ENCODE peak calls at places on chromosomes 1 and 21, in seven cellular contexts. One of them, this sample, is unnamed.

GRCh38 chr1:52141513-52142219 is at the start of gene ZFYVE9:
- DNase-seq in retina: peak
- DNase-seq in fibroblast of mammary gland: peak
- DNase-seq in K562: peak
- DNase-seq in breast epithelium: peak
- DNase-seq in stimulated activated CD4-positive, alpha-beta T cell treated with anti-CD3 and anti-CD28 coated beads, Interleukin-1b, Interleukin-23, amount 100 ng/mL, for 24 hours: peak
- DNase-seq in SHP77: peak
- DNase-seq in this sample: peak

GRCh38 chr1:240611619-240612490 is at the start of gene GREM2:
- DNase-seq in K562: no peak
- DNase-seq in fibroblast of mammary gland: peak
- DNase-seq in breast epithelium: peak
- DNase-seq in retina: peak
- DNase-seq in stimulated activated CD4-positive, alpha-beta T cell treated with anti-CD3 and anti-CD28 coated beads, Interleukin-1b, Interleukin-23, amount 100 ng/mL, for 24 hours: no peak
- DNase-seq in SHP77: peak
- DNase-seq in this sample: peak

GRCh38 chr1:170321113-170321512 is 175.4 kb downstream of the NTMT2 start:
- DNase-seq in SHP77: no peak
- DNase-seq in fibroblast of mammary gland: no peak
- DNase-seq in stimulated activated CD4-positive, alpha-beta T cell treated with anti-CD3 and anti-CD28 coated beads, Interleukin-1b, Interleukin-23, amount 100 ng/mL, for 24 hours: no peak
- DNase-seq in breast epithelium: no peak
- DNase-seq in K562: no peak
- DNase-seq in retina: no peak
- DNase-seq in this sample: no peak

GRCh38 chr1:26171084-26172072 is at the start of gene ZNF593OS:
- DNase-seq in K562: no peak
- DNase-seq in breast epithelium: no peak
- DNase-seq in stimulated activated CD4-positive, alpha-beta T cell treated with anti-CD3 and anti-CD28 coated beads, Interleukin-1b, Interleukin-23, amount 100 ng/mL, for 24 hours: no peak
- DNase-seq in SHP77: no peak
- DNase-seq in fibroblast of mammary gland: no peak
- DNase-seq in retina: peak
- DNase-seq in this sample: peak

GRCh38 chr1:121519042-121519755 is 334.4 kb downstream of the SRGAP2C start:
- DNase-seq in fibroblast of mammary gland: no peak
- DNase-seq in K562: peak
- DNase-seq in retina: peak
- DNase-seq in breast epithelium: no peak
- DNase-seq in SHP77: peak
- DNase-seq in stimulated activated CD4-positive, alpha-beta T cell treated with anti-CD3 and anti-CD28 coated beads, Interleukin-1b, Interleukin-23, amount 100 ng/mL, for 24 hours: peak
- DNase-seq in this sample: no peak

GRCh38 chr21:46060596-46061061 is 37.3 kb upstream of the COL6A2 start:
- DNase-seq in breast epithelium: no peak
- DNase-seq in K562: no peak
- DNase-seq in SHP77: no peak
- DNase-seq in stimulated activated CD4-positive, alpha-beta T cell treated with anti-CD3 and anti-CD28 coated beads, Interleukin-1b, Interleukin-23, amount 100 ng/mL, for 24 hours: no peak
- DNase-seq in retina: no peak
- DNase-seq in fibroblast of mammary gland: peak
- DNase-seq in this sample: no peak

GRCh38 chr1:222382171-222382570 is 165.7 kb downstream of the HHIPL2 start:
- DNase-seq in SHP77: no peak
- DNase-seq in fibroblast of mammary gland: no peak
- DNase-seq in stimulated activated CD4-positive, alpha-beta T cell treated with anti-CD3 and anti-CD28 coated beads, Interleukin-1b, Interleukin-23, amount 100 ng/mL, for 24 hours: no peak
- DNase-seq in retina: no peak
- DNase-seq in K562: no peak
- DNase-seq in breast epithelium: no peak
- DNase-seq in this sample: no peak

GRCh38 chr1:225520587-225521227 is 92.9 kb upstream of the LBR start:
- DNase-seq in retina: no peak
- DNase-seq in SHP77: no peak
- DNase-seq in K562: no peak
- DNase-seq in fibroblast of mammary gland: no peak
- DNase-seq in stimulated activated CD4-positive, alpha-beta T cell treated with anti-CD3 and anti-CD28 coated beads, Interleukin-1b, Interleukin-23, amount 100 ng/mL, for 24 hours: no peak
- DNase-seq in breast epithelium: no peak
- DNase-seq in this sample: no peak

GRCh38 chr1:25042331-25042730 is 112.3 kb upstream of the RUNX3 start:
- DNase-seq in retina: no peak
- DNase-seq in breast epithelium: no peak
- DNase-seq in K562: no peak
- DNase-seq in stimulated activated CD4-positive, alpha-beta T cell treated with anti-CD3 and anti-CD28 coated beads, Interleukin-1b, Interleukin-23, amount 100 ng/mL, for 24 hours: no peak
- DNase-seq in SHP77: no peak
- DNase-seq in fibroblast of mammary gland: no peak
- DNase-seq in this sample: no peak

GRCh38 chr1:228782662-228783414 is 47.6 kb downstream of the RHOU start:
- DNase-seq in fibroblast of mammary gland: peak
- DNase-seq in stimulated activated CD4-positive, alpha-beta T cell treated with anti-CD3 and anti-CD28 coated beads, Interleukin-1b, Interleukin-23, amount 100 ng/mL, for 24 hours: no peak
- DNase-seq in breast epithelium: no peak
- DNase-seq in K562: no peak
- DNase-seq in retina: no peak
- DNase-seq in SHP77: no peak
- DNase-seq in this sample: no peak

GRCh38 chr1:8370046-8370881 is 52.4 kb downstream of the SLC45A1 start:
- DNase-seq in breast epithelium: peak
- DNase-seq in SHP77: no peak
- DNase-seq in fibroblast of mammary gland: no peak
- DNase-seq in retina: peak
- DNase-seq in K562: no peak
- DNase-seq in stimulated activated CD4-positive, alpha-beta T cell treated with anti-CD3 and anti-CD28 coated beads, Interleukin-1b, Interleukin-23, amount 100 ng/mL, for 24 hours: no peak
- DNase-seq in this sample: no peak

GRCh38 chr21:35465750-35466149 is 416.6 kb upstream of the RUNX1 start:
- DNase-seq in breast epithelium: no peak
- DNase-seq in retina: no peak
- DNase-seq in stimulated activated CD4-positive, alpha-beta T cell treated with anti-CD3 and anti-CD28 coated beads, Interleukin-1b, Interleukin-23, amount 100 ng/mL, for 24 hours: no peak
- DNase-seq in SHP77: no peak
- DNase-seq in fibroblast of mammary gland: no peak
- DNase-seq in K562: no peak
- DNase-seq in this sample: no peak

GRCh38 chr1:229563241-229563640 is 4.7 kb upstream of the ABCB10 start:
- DNase-seq in SHP77: no peak
- DNase-seq in stimulated activated CD4-positive, alpha-beta T cell treated with anti-CD3 and anti-CD28 coated beads, Interleukin-1b, Interleukin-23, amount 100 ng/mL, for 24 hours: no peak
- DNase-seq in breast epithelium: no peak
- DNase-seq in fibroblast of mammary gland: no peak
- DNase-seq in retina: no peak
- DNase-seq in K562: no peak
- DNase-seq in this sample: no peak

GRCh38 chr21:24208562-24209260 is 1398.6 kb downstream of the MRPL39 start:
- DNase-seq in stimulated activated CD4-positive, alpha-beta T cell treated with anti-CD3 and anti-CD28 coated beads, Interleukin-1b, Interleukin-23, amount 100 ng/mL, for 24 hours: no peak
- DNase-seq in fibroblast of mammary gland: no peak
- DNase-seq in SHP77: no peak
- DNase-seq in retina: no peak
- DNase-seq in K562: no peak
- DNase-seq in breast epithelium: no peak
- DNase-seq in this sample: no peak

GRCh38 chr21:21367583-21367982 is 369.4 kb downstream of the NCAM2 start:
- DNase-seq in SHP77: no peak
- DNase-seq in retina: no peak
- DNase-seq in breast epithelium: no peak
- DNase-seq in fibroblast of mammary gland: no peak
- DNase-seq in K562: no peak
- DNase-seq in stimulated activated CD4-positive, alpha-beta T cell treated with anti-CD3 and anti-CD28 coated beads, Interleukin-1b, Interleukin-23, amount 100 ng/mL, for 24 hours: no peak
- DNase-seq in this sample: no peak

GRCh38 chr1:209246660-209247059 is 336.9 kb upstream of the CAMK1G start:
- DNase-seq in stimulated activated CD4-positive, alpha-beta T cell treated with anti-CD3 and anti-CD28 coated beads, Interleukin-1b, Interleukin-23, amount 100 ng/mL, for 24 hours: no peak
- DNase-seq in breast epithelium: no peak
- DNase-seq in SHP77: no peak
- DNase-seq in fibroblast of mammary gland: peak
- DNase-seq in retina: no peak
- DNase-seq in K562: no peak
- DNase-seq in this sample: no peak

GRCh38 chr1:13498553-13498952 is 15.2 kb downstream of the LRRC38 start:
- DNase-seq in stimulated activated CD4-positive, alpha-beta T cell treated with anti-CD3 and anti-CD28 coated beads, Interleukin-1b, Interleukin-23, amount 100 ng/mL, for 24 hours: no peak
- DNase-seq in K562: no peak
- DNase-seq in retina: no peak
- DNase-seq in breast epithelium: no peak
- DNase-seq in fibroblast of mammary gland: no peak
- DNase-seq in SHP77: no peak
- DNase-seq in this sample: no peak

GRCh38 chr1:98077691-98078090 is 156.9 kb upstream of the DPYD start:
- DNase-seq in K562: no peak
- DNase-seq in fibroblast of mammary gland: peak
- DNase-seq in retina: no peak
- DNase-seq in SHP77: no peak
- DNase-seq in stimulated activated CD4-positive, alpha-beta T cell treated with anti-CD3 and anti-CD28 coated beads, Interleukin-1b, Interleukin-23, amount 100 ng/mL, for 24 hours: no peak
- DNase-seq in breast epithelium: no peak
- DNase-seq in this sample: no peak

GRCh38 chr1:162627662-162628296 is 4.5 kb upstream of the DDR2 start:
- DNase-seq in breast epithelium: no peak
- DNase-seq in stimulated activated CD4-positive, alpha-beta T cell treated with anti-CD3 and anti-CD28 coated beads, Interleukin-1b, Interleukin-23, amount 100 ng/mL, for 24 hours: no peak
- DNase-seq in retina: no peak
- DNase-seq in SHP77: peak
- DNase-seq in fibroblast of mammary gland: peak
- DNase-seq in K562: peak
- DNase-seq in this sample: no peak

GRCh38 chr1:168083456-168084325 is 53.0 kb downstream of the GPR161 start:
- DNase-seq in breast epithelium: no peak
- DNase-seq in fibroblast of mammary gland: no peak
- DNase-seq in retina: no peak
- DNase-seq in SHP77: no peak
- DNase-seq in stimulated activated CD4-positive, alpha-beta T cell treated with anti-CD3 and anti-CD28 coated beads, Interleukin-1b, Interleukin-23, amount 100 ng/mL, for 24 hours: no peak
- DNase-seq in K562: peak
- DNase-seq in this sample: no peak

GRCh38 chr1:74317663-74318062 is 82.5 kb downstream of the TNNI3K start:
- DNase-seq in fibroblast of mammary gland: no peak
- DNase-seq in SHP77: no peak
- DNase-seq in stimulated activated CD4-positive, alpha-beta T cell treated with anti-CD3 and anti-CD28 coated beads, Interleukin-1b, Interleukin-23, amount 100 ng/mL, for 24 hours: no peak
- DNase-seq in retina: no peak
- DNase-seq in breast epithelium: no peak
- DNase-seq in K562: no peak
- DNase-seq in this sample: no peak

GRCh38 chr1:15870421-15870820 is 22.9 kb downstream of the SPEN start:
- DNase-seq in SHP77: no peak
- DNase-seq in K562: no peak
- DNase-seq in fibroblast of mammary gland: peak
- DNase-seq in retina: no peak
- DNase-seq in breast epithelium: no peak
- DNase-seq in stimulated activated CD4-positive, alpha-beta T cell treated with anti-CD3 and anti-CD28 coated beads, Interleukin-1b, Interleukin-23, amount 100 ng/mL, for 24 hours: no peak
- DNase-seq in this sample: no peak

GRCh38 chr1:64864018-64864945 is 102.1 kb downstream of the JAK1 start:
- DNase-seq in breast epithelium: no peak
- DNase-seq in SHP77: peak
- DNase-seq in K562: peak
- DNase-seq in retina: no peak
- DNase-seq in fibroblast of mammary gland: no peak
- DNase-seq in stimulated activated CD4-positive, alpha-beta T cell treated with anti-CD3 and anti-CD28 coated beads, Interleukin-1b, Interleukin-23, amount 100 ng/mL, for 24 hours: no peak
- DNase-seq in this sample: peak

GRCh38 chr1:205545001-205545919 is 40.8 kb downstream of the CDK18 start:
- DNase-seq in stimulated activated CD4-positive, alpha-beta T cell treated with anti-CD3 and anti-CD28 coated beads, Interleukin-1b, Interleukin-23, amount 100 ng/mL, for 24 hours: no peak
- DNase-seq in K562: no peak
- DNase-seq in fibroblast of mammary gland: no peak
- DNase-seq in retina: peak
- DNase-seq in SHP77: no peak
- DNase-seq in breast epithelium: no peak
- DNase-seq in this sample: peak

GRCh38 chr1:115282825-115283224 is 55.2 kb downstream of the NGF start:
- DNase-seq in stimulated activated CD4-positive, alpha-beta T cell treated with anti-CD3 and anti-CD28 coated beads, Interleukin-1b, Interleukin-23, amount 100 ng/mL, for 24 hours: no peak
- DNase-seq in SHP77: no peak
- DNase-seq in breast epithelium: no peak
- DNase-seq in retina: no peak
- DNase-seq in fibroblast of mammary gland: peak
- DNase-seq in K562: no peak
- DNase-seq in this sample: no peak

GRCh38 chr1:18951416-18951815 is 5.1 kb downstream of the IFFO2 start:
- DNase-seq in breast epithelium: no peak
- DNase-seq in stimulated activated CD4-positive, alpha-beta T cell treated with anti-CD3 and anti-CD28 coated beads, Interleukin-1b, Interleukin-23, amount 100 ng/mL, for 24 hours: no peak
- DNase-seq in fibroblast of mammary gland: no peak
- DNase-seq in retina: no peak
- DNase-seq in SHP77: no peak
- DNase-seq in K562: no peak
- DNase-seq in this sample: peak

GRCh38 chr1:173408886-173409285 is 68.2 kb upstream of the PRDX6 start:
- DNase-seq in stimulated activated CD4-positive, alpha-beta T cell treated with anti-CD3 and anti-CD28 coated beads, Interleukin-1b, Interleukin-23, amount 100 ng/mL, for 24 hours: no peak
- DNase-seq in retina: no peak
- DNase-seq in K562: no peak
- DNase-seq in fibroblast of mammary gland: no peak
- DNase-seq in SHP77: no peak
- DNase-seq in breast epithelium: no peak
- DNase-seq in this sample: no peak

GRCh38 chr1:114235956-114236355 is 82.3 kb upstream of the SYT6 start:
- DNase-seq in fibroblast of mammary gland: no peak
- DNase-seq in stimulated activated CD4-positive, alpha-beta T cell treated with anti-CD3 and anti-CD28 coated beads, Interleukin-1b, Interleukin-23, amount 100 ng/mL, for 24 hours: no peak
- DNase-seq in retina: no peak
- DNase-seq in K562: no peak
- DNase-seq in breast epithelium: no peak
- DNase-seq in SHP77: no peak
- DNase-seq in this sample: no peak

GRCh38 chr1:237851209-237851845 is 39.4 kb downstream of the ZP4 start:
- DNase-seq in SHP77: peak
- DNase-seq in breast epithelium: no peak
- DNase-seq in fibroblast of mammary gland: peak
- DNase-seq in K562: peak
- DNase-seq in retina: peak
- DNase-seq in stimulated activated CD4-positive, alpha-beta T cell treated with anti-CD3 and anti-CD28 coated beads, Interleukin-1b, Interleukin-23, amount 100 ng/mL, for 24 hours: no peak
- DNase-seq in this sample: peak

GRCh38 chr1:55362558-55362957 is 147.4 kb upstream of the USP24 start:
- DNase-seq in fibroblast of mammary gland: peak
- DNase-seq in breast epithelium: no peak
- DNase-seq in retina: no peak
- DNase-seq in K562: no peak
- DNase-seq in stimulated activated CD4-positive, alpha-beta T cell treated with anti-CD3 and anti-CD28 coated beads, Interleukin-1b, Interleukin-23, amount 100 ng/mL, for 24 hours: no peak
- DNase-seq in SHP77: no peak
- DNase-seq in this sample: no peak

This sample was measured in GM13976.